ENCODE peak calls at places on chromosomes 4 and X, in ten cellular contexts. Y is tibial artery, M is hepatocyte, B is RWPE2, E is transverse colon, O is BJ, L is uterus, K is psoas muscle, J is ovary, Q is gastrocnemius medialis. Z is an unnamed sample.

GRCh38 chr4:5086535-5086934 is 35.3 kb downstream of the STK32B start:
- DNase-seq in O (no peak), Y (no peak), J (no peak), L (no peak), Q (no peak), B (no peak), E (no peak), K (no peak), M (no peak), Z (no peak)

GRCh38 chr4:65893957-65894755 is 223.9 kb upstream of the EPHA5 start:
- DNase-seq in E (no peak), Q (no peak), J (no peak), K (no peak), Y (no peak), M (no peak), B (no peak), L (no peak), O (no peak), Z (no peak)

GRCh38 chr4:94595880-94596483 is 144.2 kb downstream of the PDLIM5 start:
- DNase-seq in J (no peak), L (no peak), B (no peak), Y (no peak), Q (no peak), M (peak; percentile 55), E (no peak), K (no peak), O (no peak), Z (no peak)

GRCh38 chr4:183966371-183966770 is 61.3 kb downstream of the STOX2 start:
- DNase-seq in K (no peak), M (no peak), J (no peak), B (no peak), Q (no peak), E (no peak), Y (no peak), L (no peak), O (no peak), Z (no peak)

GRCh38 chr4:81142744-81143143 is 72.3 kb downstream of the PRKG2 start:
- DNase-seq in L (peak; percentile 17), O (no peak), Y (no peak), Q (no peak), M (no peak), E (peak; percentile 56), J (no peak), K (no peak), B (no peak), Z (no peak)

GRCh38 chr4:1399508-1400190 is 6.6 kb downstream of the NKX1-1 start:
- DNase-seq in Q (no peak), E (no peak), L (peak; percentile 4), Y (peak; percentile 8), K (no peak), J (no peak), M (no peak), B (peak; percentile 57), O (no peak), Z (no peak)

GRCh38 chr4:153589703-153590595 is 94.1 kb upstream of the TLR2 start:
- DNase-seq in K (no peak), Y (no peak), Q (no peak), M (no peak), B (no peak), O (no peak), E (no peak), J (no peak), L (no peak), Z (no peak)

GRCh38 chr4:142845293-142846070 is 619 bp downstream of the INPP4B start:
- DNase-seq in Y (no peak), J (peak; percentile 16), E (peak; percentile 13), L (peak; percentile 17), Q (no peak), O (no peak), K (peak; percentile 14), B (peak; percentile 51), M (peak; percentile 28), Z (peak; percentile 81)

GRCh38 chrX:155028192-155028591 is 1.5 kb downstream of the FUNDC2 start:
- DNase-seq in E (no peak), Q (no peak), M (no peak), B (no peak), Y (no peak), K (no peak), J (no peak), O (no peak), L (no peak), Z (no peak)

GRCh38 chrX:82973641-82974040 is 534.4 kb upstream of the POU3F4 start:
- DNase-seq in O (no peak), L (no peak), Y (no peak), K (no peak), Q (no peak), M (no peak), E (no peak), J (no peak), B (no peak), Z (no peak)

GRCh38 chr4:89305028-89305427 is 2.6 kb downstream of the GPRIN3 start:
- DNase-seq in Q (no peak), M (no peak), Y (no peak), L (no peak), J (no peak), K (no peak), E (no peak), B (no peak), O (no peak), Z (no peak)

GRCh38 chrX:12965390-12965940 is 9.4 kb upstream of the TMSB4X start:
- DNase-seq in K (no peak), J (no peak), Y (no peak), E (no peak), O (no peak), M (no peak), Q (no peak), L (no peak), B (no peak), Z (no peak)

GRCh38 chrX:20026278-20026677 is 35.4 kb upstream of the BCLAF3 start:
- DNase-seq in O (no peak), Q (no peak), L (no peak), M (no peak), J (no peak), K (no peak), B (no peak), Y (no peak), E (no peak), Z (no peak)

GRCh38 chr4:54226399-54227260 is 2.5 kb upstream of the PDGFRA start:
- DNase-seq in B (no peak), Y (peak; percentile 79), E (peak; percentile 50), Q (peak; percentile 59), J (peak; percentile 69), O (no peak), M (peak; percentile 65), L (peak; percentile 81), K (peak; percentile 69), Z (peak; percentile 85)

GRCh38 chr4:128388352-128388630 is 100.7 kb upstream of the PGRMC2 start:
- DNase-seq in Y (no peak), E (no peak), M (no peak), J (no peak), O (no peak), Q (peak; percentile 41), B (no peak), K (no peak), L (no peak), Z (no peak)

GRCh38 chr4:128649575-128650205 is 159.8 kb upstream of the JADE1 start:
- DNase-seq in Y (no peak), B (no peak), Q (no peak), M (peak; percentile 76), J (no peak), O (no peak), K (no peak), E (peak; percentile 33), L (no peak), Z (no peak)

GRCh38 chr4:89661490-89661889 is 175.5 kb downstream of the SNCA start:
- DNase-seq in M (no peak), O (no peak), E (no peak), Q (no peak), B (peak; percentile 34), Y (no peak), K (no peak), J (no peak), L (no peak), Z (no peak)

DNA sequence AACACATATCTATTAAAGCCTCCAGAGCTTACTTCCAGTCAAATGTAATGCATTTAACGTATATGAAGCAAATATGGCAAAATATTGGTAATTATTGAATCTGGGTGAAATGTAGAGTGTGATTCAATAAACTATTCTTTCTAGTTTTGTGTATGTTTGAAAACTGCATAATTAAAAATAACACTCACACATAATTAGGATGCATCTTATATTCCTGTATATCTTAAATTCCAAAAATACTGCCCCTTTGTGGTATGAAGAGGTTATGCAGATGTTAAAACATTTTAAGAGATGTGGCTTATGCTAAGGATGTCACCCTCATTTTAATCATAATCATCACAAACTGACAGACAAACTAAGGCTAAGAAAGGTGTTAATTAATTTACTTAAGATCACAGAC is 182.9 kb downstream of the COX18 start:
- DNase-seq in Q (no peak), L (no peak), E (no peak), M (no peak), J (no peak), K (no peak), O (no peak), B (no peak), Y (no peak), Z (no peak)
- TF ChIP-seq CTCF in Q (no peak), L (no peak), E (no peak), M (peak; percentile 32), J (no peak), K (no peak), O (peak; percentile 35), B (peak; percentile 53), Y (no peak), Z (peak; percentile 74)

GRCh38 chr4:144645102-144645469 is 870 bp upstream of the HHIP start:
- DNase-seq in Q (no peak), E (no peak), L (peak; percentile 16), M (peak; percentile 14), K (peak; percentile 16), Y (no peak), O (no peak), J (peak; percentile 39), B (no peak), Z (no peak)
- H3K4me3 ChIP-seq in Q (peak overlapping the region; percentile 44), E (no peak overlapping the region), L (no peak overlapping the region), M (peak overlapping the region; percentile 71), K (peak overlapping the region; percentile 62), Y (peak overlapping the region; percentile 55), O (no peak overlapping the region), J (peak overlapping the region; percentile 43), B (peak overlapping the region; percentile 41), Z (no peak overlapping the region)

GRCh38 chr4:35541888-35542213 is 702.5 kb downstream of the ARAP2 start:
- DNase-seq in E (no peak), J (no peak), Y (no peak), B (no peak), L (no peak), Q (no peak), K (no peak), M (no peak), O (no peak), Z (no peak)
- TF ChIP-seq CTCF in E (no peak), J (no peak), Y (no peak), B (no peak), L (no peak), Q (no peak), K (no peak), M (no peak), O (no peak), Z (peak; percentile 58)

DNA sequence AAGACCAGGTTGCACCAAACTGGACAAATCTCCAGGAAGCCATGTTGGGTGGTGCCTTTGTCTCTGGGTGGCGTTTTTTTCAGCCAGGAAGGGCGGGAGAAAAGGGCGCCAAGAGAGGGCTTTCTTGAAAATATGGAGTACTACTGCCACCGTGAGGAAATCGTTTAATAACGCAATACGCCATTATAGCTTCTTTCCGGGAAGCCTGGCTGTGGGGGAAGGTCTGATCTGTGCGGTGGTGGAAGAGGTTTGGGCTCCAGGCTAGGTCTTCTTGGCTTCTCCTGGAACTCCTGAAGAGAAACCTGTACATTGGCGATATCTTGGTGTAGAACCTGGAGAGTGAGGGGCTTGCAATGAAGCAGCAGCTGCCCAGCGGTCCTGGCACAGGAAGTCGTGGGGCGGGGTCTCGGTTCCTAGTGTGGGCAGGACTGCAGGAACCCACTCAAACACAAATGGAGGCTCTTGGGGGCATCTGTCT is 202.7 kb downstream of the OR13H1 start:
- DNase-seq in Q (no peak), Y (no peak), M (no peak), E (peak; percentile 89), J (peak; percentile 88), B (no peak), L (peak; percentile 87), O (no peak), K (peak; percentile 76), Z (peak; percentile 66)
- H3K4me3 ChIP-seq in Q (peak overlapping the region; percentile 65), Y (no peak overlapping the region), M (no peak overlapping the region), E (peak overlapping the region; percentile 24), J (peak overlapping the region; percentile 29), B (no peak overlapping the region), L (peak overlapping the region; percentile 49), O (no peak overlapping the region), K (peak overlapping the region; percentile 72), Z (no peak overlapping the region)

Z was measured in endodermal cell.